ENCODE peak calls at places on chromosome 21, in four cellular contexts. B is HEK293T, L is T follicular helper cell, U is cardiac septum. O is an unnamed sample.

GRCh38 chr21:31518580-31518979 is 140.9 kb upstream of the SOD1 start:
- DNase-seq in B (no peak), L (no peak), U (no peak), O (no peak)

GRCh38 chr21:34143783-34144182 is 70.4 kb downstream of the MRPS6 start:
- DNase-seq in B (no peak), L (no peak), U (no peak), O (no peak)

GRCh38 chr21:42661688-42662429 is 8.4 kb downstream of the PDE9A start:
- DNase-seq in B (no peak), L (no peak), U (no peak), O (no peak)

GRCh38 chr21:39461419-39461818 is 9.6 kb downstream of the SH3BGR start:
- DNase-seq in B (no peak), L (no peak), U (no peak), O (no peak)

GRCh38 chr21:45136927-45137611 is 62.7 kb downstream of the ADARB1 start:
- DNase-seq in B (peak; percentile 86), L (peak; percentile 45), U (peak; percentile 89), O (peak; percentile 87)

GRCh38 chr21:33384851-33385331 is 18.3 kb upstream of the IFNGR2 start:
- DNase-seq in B (no peak), L (no peak), U (no peak), O (no peak)

GRCh38 chr21:45338326-45339017 is 50.8 kb upstream of the POFUT2 start:
- DNase-seq in B (no peak), L (no peak), U (no peak), O (no peak)

GRCh38 chr21:44691686-44692085 is 5.3 kb upstream of the KRTAP10-12 start:
- DNase-seq in B (no peak), L (no peak), U (no peak), O (no peak)

GRCh38 chr21:31908106-31909031 is 35.5 kb downstream of the HUNK start:
- DNase-seq in B (no peak), L (no peak), U (no peak), O (no peak)

GRCh38 chr21:15138475-15138874 is 73.7 kb upstream of the NRIP1 start:
- DNase-seq in B (no peak), L (no peak), U (no peak), O (no peak)

GRCh38 chr21:37983336-37984095 is 67.3 kb upstream of the KCNJ6 start:
- DNase-seq in B (no peak), L (no peak), U (no peak), O (no peak)

GRCh38 chr21:35239811-35240219 is 190.7 kb upstream of the RUNX1 start:
- DNase-seq in B (peak; percentile 23), L (no peak), U (no peak), O (no peak)

GRCh38 chr21:41770901-41771624 is 4.2 kb upstream of the RIPK4 start:
- DNase-seq in B (no peak), L (no peak), U (no peak), O (no peak)

GRCh38 chr21:36811762-36812161 is 112.8 kb downstream of the SIM2 start:
- DNase-seq in B (no peak), L (no peak), U (no peak), O (no peak)

GRCh38 chr21:42527489-42528158 is 14.0 kb downstream of the SLC37A1 start:
- DNase-seq in B (no peak), L (peak; percentile 46), U (no peak), O (no peak)

GRCh38 chr21:31798842-31799691 is 67.1 kb upstream of the SCAF4 start:
- DNase-seq in B (no peak), L (no peak), U (no peak), O (no peak)

GRCh38 chr21:26374817-26375216 is 198.3 kb downstream of the CYYR1 start:
- DNase-seq in B (no peak), L (no peak), U (no peak), O (no peak)

GRCh38 chr21:45359451-45360217 is 45.3 kb upstream of the COL18A1 start:
- DNase-seq in B (no peak), L (no peak), U (no peak), O (no peak)

GRCh38 chr21:31987696-31988095 is 114.9 kb downstream of the HUNK start:
- DNase-seq in B (no peak), L (no peak), U (no peak), O (no peak)

GRCh38 chr21:42590431-42591131 is 62.8 kb upstream of the PDE9A start:
- DNase-seq in B (no peak), L (no peak), U (no peak), O (no peak)

GRCh38 chr21:25329227-25329626 is 278.1 kb downstream of the MRPL39 start:
- DNase-seq in B (no peak), L (no peak), U (no peak), O (no peak)

GRCh38 chr21:31132574-31133242 is 94.4 kb upstream of the KRTAP19-8 start:
- DNase-seq in B (no peak), L (peak; percentile 66), U (no peak), O (no peak)

GRCh38 chr21:37087188-37087587 is 14.1 kb downstream of the TTC3 start:
- DNase-seq in B (peak; percentile 34), L (no peak), U (no peak), O (no peak)

GRCh38 chr21:25708467-25709065 is 26.1 kb downstream of the ATP5PF start:
- DNase-seq in B (peak; percentile 39), L (peak; percentile 22), U (no peak), O (no peak)

GRCh38 chr21:27298465-27298864 is 331.6 kb upstream of the ADAMTS5 start:
- DNase-seq in B (no peak), L (no peak), U (no peak), O (no peak)

GRCh38 chr21:41488080-41488479 is 19.9 kb downstream of the TMPRSS2 start:
- DNase-seq in B (no peak), L (no peak), U (no peak), O (no peak)

GRCh38 chr21:45226540-45227326 is 61.0 kb downstream of the POFUT2 start:
- DNase-seq in B (no peak), L (no peak), U (no peak), O (no peak)

GRCh38 chr21:43608225-43608624 is 51.1 kb downstream of the HSF2BP start:
- DNase-seq in B (no peak), L (no peak), U (no peak), O (no peak)

GRCh38 chr21:38804617-38805281 is 980 bp upstream of the ETS2 start:
- DNase-seq in B (no peak), L (no peak), U (peak; percentile 92), O (no peak)

O was measured in NT2/D1.